ENCODE peak calls at places on chromosome 22, in five cellular contexts. X is stomach, O is HepG2, Q is spleen, D is transverse colon. T is an unnamed sample.

GRCh38 chr22:46045459-46046298 is 68.7 kb upstream of the WNT7B start:
- DNase-seq in X (peak), O (no peak), Q (peak), D (peak), T (peak)

GRCh38 chr22:24994070-24994763 is 41.7 kb downstream of the KIAA1671 start:
- DNase-seq in X (peak), O (no peak), Q (no peak), D (peak), T (no peak)

GRCh38 chr22:35838849-35839646 is 121.4 kb downstream of the APOL5 start:
- DNase-seq in X (no peak), O (peak), Q (no peak), D (peak), T (no peak)

GRCh38 chr22:42990131-42990838 is 24.7 kb downstream of the PACSIN2 start:
- DNase-seq in X (no peak), O (peak), Q (no peak), D (peak), T (peak)

GRCh38 chr22:35978889-35979288 is 49.7 kb downstream of the RBFOX2 start:
- DNase-seq in X (no peak), O (no peak), Q (no peak), D (no peak), T (no peak)

GRCh38 chr22:39214383-39215069 is 30.3 kb downstream of the PDGFB start:
- DNase-seq in X (no peak), O (peak), Q (peak), D (no peak), T (peak)

GRCh38 chr22:31082606-31083376 is 1.7 kb downstream of the SMTN start:
- DNase-seq in X (peak), O (peak), Q (peak), D (peak), T (peak)

GRCh38 chr22:47552541-47553205 is 790.2 kb downstream of the TBC1D22A start:
- DNase-seq in X (no peak), O (no peak), Q (no peak), D (no peak), T (no peak)

GRCh38 chr22:40436460-40437431 is 66.4 kb downstream of the SGSM3 start:
- DNase-seq in X (no peak), O (peak), Q (no peak), D (peak), T (no peak)

GRCh38 chr22:39959640-39960447 is at the start of gene TMA7B:
- DNase-seq in X (peak), O (no peak), Q (peak), D (no peak), T (no peak)

GRCh38 chr22:28029201-28029948 is 110.3 kb upstream of the PITPNB start:
- DNase-seq in X (peak), O (no peak), Q (peak), D (peak), T (no peak)

GRCh38 chr22:46933526-46933925 is 171.1 kb downstream of the TBC1D22A start:
- DNase-seq in X (no peak), O (no peak), Q (no peak), D (no peak), T (no peak)

GRCh38 chr22:31629741-31630184 is 32.3 kb downstream of the PISD start:
- DNase-seq in X (no peak), O (no peak), Q (peak), D (no peak), T (no peak)

GRCh38 chr22:31537019-31537535 is 40.7 kb downstream of the SFI1 start:
- DNase-seq in X (no peak), O (no peak), Q (no peak), D (no peak), T (no peak)

GRCh38 chr22:43393845-43394474 is 17.9 kb upstream of the MPPED1 start:
- DNase-seq in X (no peak), O (no peak), Q (peak), D (no peak), T (no peak)

GRCh38 chr22:49435596-49435995 is 392.1 kb downstream of the BRD1 start:
- DNase-seq in X (no peak), O (no peak), Q (no peak), D (no peak), T (no peak)

GRCh38 chr22:36329217-36330078 is 58.3 kb downstream of the MYH9 start:
- DNase-seq in X (peak), O (peak), Q (peak), D (peak), T (no peak)

GRCh38 chr22:21082248-21082647 is 36.5 kb downstream of the LRRC74B start:
- DNase-seq in X (no peak), O (no peak), Q (no peak), D (no peak), T (peak)

GRCh38 chr22:28004021-28004420 is 85.0 kb upstream of the PITPNB start:
- DNase-seq in X (no peak), O (no peak), Q (no peak), D (no peak), T (no peak)

GRCh38 chr22:48238966-48239365 is 1476.5 kb downstream of the TBC1D22A start:
- DNase-seq in X (peak), O (no peak), Q (peak), D (no peak), T (peak)

GRCh38 chr22:46578251-46578823 is 40.9 kb upstream of the CELSR1 start:
- DNase-seq in X (no peak), O (no peak), Q (peak), D (no peak), T (peak)

GRCh38 chr22:21961886-21962654 is 9.4 kb upstream of the PPM1F start:
- DNase-seq in X (peak), O (no peak), Q (no peak), D (no peak), T (no peak)

GRCh38 chr22:31496735-31497146 is 405 bp downstream of the SFI1 start:
- DNase-seq in X (no peak), O (no peak), Q (peak), D (peak), T (peak)

GRCh38 chr22:26068571-26068970 is 100.7 kb upstream of the SEZ6L start:
- DNase-seq in X (no peak), O (no peak), Q (no peak), D (no peak), T (no peak)

GRCh38 chr22:32543020-32543357 is 68.4 kb downstream of the FBXO7 start:
- DNase-seq in X (no peak), O (no peak), Q (no peak), D (no peak), T (no peak)

GRCh38 chr22:39723899-39724351 is 153.4 kb downstream of the CACNA1I start:
- DNase-seq in X (peak), O (peak), Q (no peak), D (no peak), T (peak)

GRCh38 chr22:44405661-44406060 is 92.4 kb downstream of the RTL6 start:
- DNase-seq in X (no peak), O (no peak), Q (peak), D (no peak), T (peak)

GRCh38 chr22:25083414-25084166 is 116.1 kb upstream of the CRYBB3 start:
- DNase-seq in X (no peak), O (peak), Q (no peak), D (peak), T (no peak)

GRCh38 chr22:42757475-42757874 is 36.8 kb upstream of the A4GALT start:
- DNase-seq in X (no peak), O (no peak), Q (no peak), D (no peak), T (no peak)

GRCh38 chr22:18933914-18934313 is 2.2 kb downstream of the PRODH start:
- DNase-seq in X (no peak), O (no peak), Q (no peak), D (no peak), T (no peak)

GRCh38 chr22:37982938-37983859 is 1.2 kb downstream of the SOX10 start:
- DNase-seq in X (no peak), O (no peak), Q (no peak), D (no peak), T (no peak)
- H3K4me3 ChIP-seq in X (no peak), O (no peak), Q (no peak), D (no peak), T (peak)

GRCh38 chr22:37674951-37675929 is at the start of gene LGALS1:
- DNase-seq in X (peak), O (peak), Q (peak), D (peak), T (peak)
- TF ChIP-seq POLR2A in X (no peak), O (peak), Q (no peak), D (peak), T (no peak)

DNA sequence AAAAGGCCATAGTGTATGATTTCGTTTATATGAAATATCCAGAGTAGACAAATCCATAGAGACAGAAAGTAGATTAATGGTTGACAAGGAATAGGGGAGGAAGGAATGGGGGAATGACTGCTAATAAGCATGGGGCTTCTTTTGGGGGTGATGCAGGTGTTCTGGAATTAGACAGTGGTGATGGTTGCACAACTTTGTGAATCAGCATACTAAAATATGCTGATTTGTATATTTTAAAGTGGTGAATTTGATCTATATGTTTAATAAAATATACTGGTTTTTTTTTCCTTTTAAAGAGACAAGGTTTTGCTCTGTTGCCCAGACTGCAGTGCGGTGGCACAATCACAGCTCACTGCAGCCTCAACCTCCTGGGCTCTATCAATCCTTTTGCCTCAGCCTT is 6.5 kb upstream of the HORMAD2 start:
- DNase-seq in X (no peak), O (no peak), Q (no peak), D (no peak), T (no peak)
- TF ChIP-seq POLR2AphosphoS5 in X (no peak), O (no peak), Q (no peak), D (no peak), T (no peak)

DNA sequence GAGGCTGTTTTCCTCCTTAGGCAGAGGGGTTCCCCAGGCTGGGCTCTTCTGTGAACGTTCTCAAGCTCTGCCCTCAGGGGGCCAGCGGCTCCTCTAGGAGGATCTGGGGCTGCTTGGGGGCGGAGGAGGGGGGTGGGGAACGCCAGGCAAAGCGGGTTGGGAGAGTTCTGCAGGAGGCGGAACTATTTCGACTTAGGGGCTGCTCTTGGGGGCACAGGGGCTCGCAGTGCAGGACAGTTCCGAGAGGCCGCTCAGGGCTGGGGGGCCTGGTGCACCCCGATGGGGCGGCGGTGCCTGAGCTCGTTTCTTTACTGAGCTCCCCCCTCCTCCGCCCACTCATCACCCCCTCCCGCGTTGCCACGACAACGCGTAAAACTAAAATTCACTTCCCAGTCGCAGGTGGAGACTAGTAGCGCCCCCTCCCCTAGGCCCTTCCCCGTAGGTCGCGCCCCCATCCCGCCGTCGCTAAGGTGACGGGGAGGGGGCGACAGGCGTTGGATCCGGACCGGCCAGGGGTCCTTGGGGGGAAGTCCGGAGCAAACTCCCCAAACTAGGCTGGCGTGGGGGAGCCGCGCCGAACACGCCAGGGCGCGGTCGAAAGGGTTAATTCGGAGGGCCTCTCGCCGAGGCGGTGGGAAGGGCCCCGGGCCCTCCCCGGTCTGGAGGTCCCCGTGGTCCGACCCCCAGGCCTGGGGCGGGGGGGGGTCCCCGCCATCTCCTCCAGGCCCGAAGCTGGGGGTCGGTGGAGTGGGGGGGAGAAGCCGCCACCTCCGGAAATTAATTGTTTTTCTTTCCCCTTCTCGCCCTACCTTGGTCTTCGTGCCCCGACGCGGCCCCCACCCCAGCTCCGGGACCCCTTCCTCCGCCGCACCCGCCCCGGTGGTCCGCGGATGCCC is 856 bp downstream of the SHANK3 start:
- DNase-seq in X (no peak), O (no peak), Q (no peak), D (no peak), T (no peak)
- H3K4me3 ChIP-seq in X (peak), O (no peak), Q (peak), D (no peak), T (peak)

GRCh38 chr22:20038574-20038973 is 17.7 kb downstream of the TANGO2 start:
- DNase-seq in X (no peak), O (no peak), Q (no peak), D (no peak), T (no peak)
- TF ChIP-seq POLR2A in X (no peak), O (no peak), Q (no peak), D (no peak), T (no peak)